ENCODE peak calls at places on chromosome 7, in seven cellular contexts. One of them, this sample, is unnamed.

GRCh38 chr7:38855867-38856266 is 53.1 kb downstream of the VPS41 start:
- DNase-seq in H9: no peak
- DNase-seq in mesendoderm: peak
- DNase-seq in IMR-90: no peak
- DNase-seq in mesenchymal stem cell: peak
- DNase-seq in neuronal stem cell: no peak
- DNase-seq in H1: no peak
- DNase-seq in this sample: no peak

GRCh38 chr7:99090811-99091582 is 52.9 kb downstream of the SMURF1 start:
- DNase-seq in mesendoderm: peak
- DNase-seq in H9: no peak
- DNase-seq in H1: no peak
- DNase-seq in mesenchymal stem cell: peak
- DNase-seq in neuronal stem cell: no peak
- DNase-seq in IMR-90: peak
- DNase-seq in this sample: peak

GRCh38 chr7:2641406-2642393 is 9.9 kb downstream of the TTYH3 start:
- DNase-seq in H1: peak
- DNase-seq in IMR-90: peak
- DNase-seq in mesendoderm: peak
- DNase-seq in mesenchymal stem cell: peak
- DNase-seq in H9: peak
- DNase-seq in neuronal stem cell: peak
- DNase-seq in this sample: peak

GRCh38 chr7:87872356-87872755 is 3.8 kb downstream of the SLC25A40 start:
- DNase-seq in H1: no peak
- DNase-seq in mesendoderm: peak
- DNase-seq in IMR-90: no peak
- DNase-seq in neuronal stem cell: no peak
- DNase-seq in mesenchymal stem cell: no peak
- DNase-seq in H9: no peak
- DNase-seq in this sample: no peak

GRCh38 chr7:117270371-117270770 is 52.5 kb downstream of the WNT2 start:
- DNase-seq in H9: no peak
- DNase-seq in H1: no peak
- DNase-seq in neuronal stem cell: no peak
- DNase-seq in IMR-90: peak
- DNase-seq in mesendoderm: no peak
- DNase-seq in mesenchymal stem cell: peak
- DNase-seq in this sample: no peak

GRCh38 chr7:151485006-151485732 is 34.5 kb downstream of the RHEB start:
- DNase-seq in mesenchymal stem cell: peak
- DNase-seq in IMR-90: peak
- DNase-seq in neuronal stem cell: no peak
- DNase-seq in H1: no peak
- DNase-seq in mesendoderm: no peak
- DNase-seq in H9: no peak
- DNase-seq in this sample: no peak

GRCh38 chr7:79741684-79742083 is 288.2 kb upstream of the MAGI2 start:
- DNase-seq in mesendoderm: peak
- DNase-seq in H9: no peak
- DNase-seq in mesenchymal stem cell: no peak
- DNase-seq in neuronal stem cell: no peak
- DNase-seq in IMR-90: no peak
- DNase-seq in H1: no peak
- DNase-seq in this sample: no peak

GRCh38 chr7:104137971-104138370 is 69.8 kb downstream of the ORC5 start:
- DNase-seq in IMR-90: peak
- DNase-seq in mesenchymal stem cell: peak
- DNase-seq in H9: peak
- DNase-seq in neuronal stem cell: peak
- DNase-seq in mesendoderm: peak
- DNase-seq in H1: no peak
- DNase-seq in this sample: peak

GRCh38 chr7:72403677-72404076 is 8.5 kb downstream of the CALN1 start:
- DNase-seq in IMR-90: no peak
- DNase-seq in mesenchymal stem cell: no peak
- DNase-seq in H9: no peak
- DNase-seq in H1: no peak
- DNase-seq in neuronal stem cell: no peak
- DNase-seq in mesendoderm: no peak
- DNase-seq in this sample: peak

GRCh38 chr7:105932835-105933477 is 30.1 kb upstream of the CDHR3 start:
- DNase-seq in H1: no peak
- DNase-seq in neuronal stem cell: peak
- DNase-seq in mesenchymal stem cell: peak
- DNase-seq in mesendoderm: peak
- DNase-seq in IMR-90: peak
- DNase-seq in H9: no peak
- DNase-seq in this sample: no peak

GRCh38 chr7:80410081-80410480 is 101.8 kb downstream of the GNAT3 start:
- DNase-seq in mesendoderm: no peak
- DNase-seq in mesenchymal stem cell: peak
- DNase-seq in neuronal stem cell: no peak
- DNase-seq in H1: no peak
- DNase-seq in H9: no peak
- DNase-seq in IMR-90: peak
- DNase-seq in this sample: no peak

GRCh38 chr7:150341263-150342118 is at the start of gene RARRES2:
- DNase-seq in IMR-90: no peak
- DNase-seq in mesenchymal stem cell: peak
- DNase-seq in H1: peak
- DNase-seq in neuronal stem cell: no peak
- DNase-seq in mesendoderm: peak
- DNase-seq in H9: peak
- DNase-seq in this sample: no peak

GRCh38 chr7:108046952-108047506 is 44.1 kb upstream of the LAMB1 start:
- DNase-seq in H1: no peak
- DNase-seq in H9: no peak
- DNase-seq in mesendoderm: no peak
- DNase-seq in mesenchymal stem cell: no peak
- DNase-seq in neuronal stem cell: no peak
- DNase-seq in IMR-90: no peak
- DNase-seq in this sample: no peak

GRCh38 chr7:81273601-81274397 is 354.9 kb upstream of the SEMA3C start:
- DNase-seq in H1: no peak
- DNase-seq in H9: no peak
- DNase-seq in neuronal stem cell: no peak
- DNase-seq in IMR-90: no peak
- DNase-seq in mesenchymal stem cell: no peak
- DNase-seq in mesendoderm: peak
- DNase-seq in this sample: no peak

GRCh38 chr7:157485361-157485831 is 148.6 kb downstream of the DNAJB6 start:
- DNase-seq in mesendoderm: no peak
- DNase-seq in neuronal stem cell: no peak
- DNase-seq in H1: no peak
- DNase-seq in mesenchymal stem cell: no peak
- DNase-seq in IMR-90: no peak
- DNase-seq in H9: no peak
- DNase-seq in this sample: no peak

GRCh38 chr7:102429141-102429904 is 4.1 kb upstream of the ORAI2 start:
- DNase-seq in neuronal stem cell: no peak
- DNase-seq in mesenchymal stem cell: no peak
- DNase-seq in H1: no peak
- DNase-seq in mesendoderm: no peak
- DNase-seq in IMR-90: no peak
- DNase-seq in H9: no peak
- DNase-seq in this sample: no peak

GRCh38 chr7:142001163-142001874 is 5.6 kb downstream of the MGAM start:
- DNase-seq in neuronal stem cell: no peak
- DNase-seq in mesenchymal stem cell: no peak
- DNase-seq in H9: no peak
- DNase-seq in H1: no peak
- DNase-seq in mesendoderm: peak
- DNase-seq in IMR-90: no peak
- DNase-seq in this sample: peak

GRCh38 chr7:122886357-122887081 is at the start of gene CADPS2:
- DNase-seq in H1: peak
- DNase-seq in mesendoderm: peak
- DNase-seq in mesenchymal stem cell: peak
- DNase-seq in H9: peak
- DNase-seq in neuronal stem cell: peak
- DNase-seq in IMR-90: peak
- DNase-seq in this sample: peak

DNA sequence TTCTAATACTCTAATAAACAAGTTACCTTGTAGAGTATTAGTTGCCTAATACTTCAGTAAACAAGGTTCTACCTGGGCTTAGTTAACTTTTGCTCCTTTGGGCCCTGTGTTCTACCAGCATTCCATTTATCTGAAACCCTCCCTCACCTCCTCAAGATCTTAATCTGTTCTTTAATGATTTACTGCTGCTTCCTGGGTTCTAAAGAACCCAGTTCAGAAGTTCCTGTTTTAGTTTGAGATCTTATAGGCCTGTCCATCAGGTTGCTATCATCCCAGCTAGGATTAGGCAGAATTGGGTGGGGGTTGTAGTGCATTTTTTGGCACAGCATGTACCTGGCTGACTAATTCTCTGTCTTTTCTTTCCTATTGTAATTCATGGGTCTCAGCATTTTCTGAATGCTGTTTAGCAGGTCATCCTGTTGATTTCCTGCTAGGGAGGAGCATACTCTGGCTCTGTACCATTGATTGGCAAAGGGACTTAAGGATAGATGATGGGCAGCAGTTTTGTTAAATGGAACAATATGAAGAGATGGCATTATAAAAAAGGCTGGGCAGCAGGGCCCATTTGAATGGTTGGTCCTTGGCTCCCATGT is 53.7 kb upstream of the TMEM248 start:
- DNase-seq in H9: no peak
- DNase-seq in neuronal stem cell: no peak
- DNase-seq in IMR-90: no peak
- DNase-seq in mesenchymal stem cell: no peak
- DNase-seq in H1: no peak
- DNase-seq in mesendoderm: peak
- DNase-seq in this sample: no peak
- H3K23ac ChIP-seq in H9: no peak
- H3K23ac ChIP-seq in neuronal stem cell: no peak
- H3K23ac ChIP-seq in IMR-90: no peak
- H3K23ac ChIP-seq in mesenchymal stem cell: no peak
- H3K23ac ChIP-seq in H1: no peak
- H3K23ac ChIP-seq in mesendoderm: no peak
- H3K23ac ChIP-seq in this sample: no peak

GRCh38 chr7:4074994-4075393 is 607.1 kb upstream of the FOXK1 start:
- DNase-seq in mesenchymal stem cell: no peak
- DNase-seq in mesendoderm: no peak
- DNase-seq in IMR-90: no peak
- DNase-seq in H9: no peak
- DNase-seq in H1: peak
- DNase-seq in neuronal stem cell: no peak
- DNase-seq in this sample: no peak
- H2BK120ac ChIP-seq in mesenchymal stem cell: no peak
- H2BK120ac ChIP-seq in mesendoderm: no peak
- H2BK120ac ChIP-seq in IMR-90: no peak
- H2BK120ac ChIP-seq in H9: no peak
- H2BK120ac ChIP-seq in H1: no peak
- H2BK120ac ChIP-seq in neuronal stem cell: no peak
- H2BK120ac ChIP-seq in this sample: no peak

GRCh38 chr7:127835679-127836078 is 183.7 kb downstream of the SND1 start:
- DNase-seq in H1: no peak
- DNase-seq in mesendoderm: no peak
- DNase-seq in H9: no peak
- DNase-seq in mesenchymal stem cell: no peak
- DNase-seq in IMR-90: no peak
- DNase-seq in neuronal stem cell: no peak
- DNase-seq in this sample: no peak
- H4K8ac ChIP-seq in H1: no peak
- H4K8ac ChIP-seq in mesendoderm: no peak
- H4K8ac ChIP-seq in H9: no peak
- H4K8ac ChIP-seq in mesenchymal stem cell: no peak
- H4K8ac ChIP-seq in IMR-90: no peak
- H4K8ac ChIP-seq in neuronal stem cell: no peak
- H4K8ac ChIP-seq in this sample: no peak

DNA sequence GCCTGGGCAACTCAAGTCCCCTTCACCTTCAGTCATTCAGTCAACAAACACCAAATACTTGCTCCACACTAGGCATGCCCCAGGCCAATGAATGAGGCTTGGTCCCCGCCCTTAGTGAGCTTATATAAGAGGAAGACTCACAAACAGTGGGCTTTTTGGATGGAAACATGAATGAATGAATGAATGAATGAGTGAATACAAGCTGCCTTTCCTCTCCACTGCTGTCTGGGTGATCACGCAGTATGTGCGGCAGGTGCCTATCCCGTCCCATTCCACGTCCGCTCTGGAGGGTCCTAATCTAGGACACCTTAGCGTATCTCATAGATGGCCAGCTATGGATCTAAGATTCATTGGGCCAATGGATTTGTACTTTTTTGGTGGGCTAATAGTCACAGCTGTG is 19.8 kb upstream of the GTF2I start:
- DNase-seq in IMR-90: no peak
- DNase-seq in H1: no peak
- DNase-seq in mesenchymal stem cell: no peak
- DNase-seq in neuronal stem cell: no peak
- DNase-seq in H9: no peak
- DNase-seq in mesendoderm: no peak
- DNase-seq in this sample: no peak
- H3K23ac ChIP-seq in IMR-90: no peak
- H3K23ac ChIP-seq in H1: no peak
- H3K23ac ChIP-seq in mesenchymal stem cell: no peak
- H3K23ac ChIP-seq in neuronal stem cell: no peak
- H3K23ac ChIP-seq in H9: no peak
- H3K23ac ChIP-seq in mesendoderm: no peak
- H3K23ac ChIP-seq in this sample: no peak

GRCh38 chr7:139948167-139948566 is 114.6 kb downstream of the PARP12 start:
- DNase-seq in mesenchymal stem cell: no peak
- DNase-seq in H9: no peak
- DNase-seq in neuronal stem cell: no peak
- DNase-seq in H1: no peak
- DNase-seq in IMR-90: no peak
- DNase-seq in mesendoderm: no peak
- DNase-seq in this sample: no peak
- H2BK120ac ChIP-seq in mesenchymal stem cell: no peak
- H2BK120ac ChIP-seq in H9: no peak
- H2BK120ac ChIP-seq in neuronal stem cell: no peak
- H2BK120ac ChIP-seq in H1: no peak
- H2BK120ac ChIP-seq in IMR-90: no peak
- H2BK120ac ChIP-seq in mesendoderm: no peak
- H2BK120ac ChIP-seq in this sample: no peak

This sample was measured in trophoblast cell.